ENCODE peak calls at places on chromosomes 13 and 19, in five cellular contexts. One of them, this sample, is unnamed.

GRCh38 chr19:24086974-24087595 is at the start of gene ZNF254:
- DNase-seq in psoas muscle: peak; percentile 90
- DNase-seq in endodermal cell: peak; percentile 97
- DNase-seq in CD8-positive, alpha-beta T cell: peak; percentile 78
- DNase-seq in right cardiac atrium: peak; percentile 96
- DNase-seq in this sample: peak; percentile 90

GRCh38 chr13:94415484-94415883 is 64.0 kb downstream of the DCT start:
- DNase-seq in psoas muscle: no peak
- DNase-seq in endodermal cell: no peak
- DNase-seq in CD8-positive, alpha-beta T cell: no peak
- DNase-seq in right cardiac atrium: no peak
- DNase-seq in this sample: no peak

GRCh38 chr19:53944933-53945332 is 17.8 kb upstream of the CACNG8 start:
- DNase-seq in psoas muscle: no peak
- DNase-seq in endodermal cell: no peak
- DNase-seq in CD8-positive, alpha-beta T cell: no peak
- DNase-seq in right cardiac atrium: no peak
- DNase-seq in this sample: no peak

GRCh38 chr13:77584111-77584510 is 48.6 kb downstream of the SCEL start:
- DNase-seq in psoas muscle: no peak
- DNase-seq in endodermal cell: no peak
- DNase-seq in CD8-positive, alpha-beta T cell: no peak
- DNase-seq in right cardiac atrium: no peak
- DNase-seq in this sample: no peak

GRCh38 chr19:45016388-45017314 is 15.4 kb downstream of the RELB start:
- DNase-seq in psoas muscle: peak; percentile 72
- DNase-seq in endodermal cell: peak; percentile 92
- DNase-seq in CD8-positive, alpha-beta T cell: peak; percentile 71
- DNase-seq in right cardiac atrium: peak; percentile 78
- DNase-seq in this sample: peak; percentile 41

GRCh38 chr19:6774821-6775707 is 2.6 kb downstream of the VAV1 start:
- DNase-seq in psoas muscle: no peak
- DNase-seq in endodermal cell: no peak
- DNase-seq in CD8-positive, alpha-beta T cell: no peak
- DNase-seq in right cardiac atrium: peak; percentile 46
- DNase-seq in this sample: peak; percentile 36

GRCh38 chr13:99442273-99442895 is 58.9 kb upstream of the TM9SF2 start:
- DNase-seq in psoas muscle: no peak
- DNase-seq in endodermal cell: peak; percentile 74
- DNase-seq in CD8-positive, alpha-beta T cell: peak; percentile 59
- DNase-seq in right cardiac atrium: no peak
- DNase-seq in this sample: no peak

GRCh38 chr19:19599190-19599535 is 19.3 kb downstream of the PBX4 start:
- DNase-seq in psoas muscle: no peak
- DNase-seq in endodermal cell: no peak
- DNase-seq in CD8-positive, alpha-beta T cell: no peak
- DNase-seq in right cardiac atrium: no peak
- DNase-seq in this sample: no peak

GRCh38 chr13:77339408-77339807 is 12.5 kb upstream of the MYCBP2 start:
- DNase-seq in psoas muscle: no peak
- DNase-seq in endodermal cell: no peak
- DNase-seq in CD8-positive, alpha-beta T cell: no peak
- DNase-seq in right cardiac atrium: no peak
- DNase-seq in this sample: no peak

GRCh38 chr13:34886476-34886875 is 55.6 kb upstream of the NBEA start:
- DNase-seq in psoas muscle: no peak
- DNase-seq in endodermal cell: no peak
- DNase-seq in CD8-positive, alpha-beta T cell: no peak
- DNase-seq in right cardiac atrium: no peak
- DNase-seq in this sample: no peak
- H3K4me1 ChIP-seq in psoas muscle: no peaks in the 10 kb centered on the region
- H3K4me1 ChIP-seq in endodermal cell: no peaks in the 10 kb centered on the region
- H3K4me1 ChIP-seq in CD8-positive, alpha-beta T cell: no peaks in the 10 kb centered on the region
- H3K4me1 ChIP-seq in right cardiac atrium: peaks cover 2% of the 10 kb centered on the region
- H3K4me1 ChIP-seq in this sample: peaks cover 7% of the 10 kb centered on the region

GRCh38 chr19:14553939-14554243 is 18.0 kb downstream of the NDUFB7 start:
- DNase-seq in psoas muscle: no peak
- DNase-seq in endodermal cell: no peak
- DNase-seq in CD8-positive, alpha-beta T cell: no peak
- DNase-seq in right cardiac atrium: peak; percentile 35
- DNase-seq in this sample: no peak
- H3K4me1 ChIP-seq in psoas muscle: peaks cover 56% of the 10 kb centered on the region
- H3K4me1 ChIP-seq in endodermal cell: no peaks in the 10 kb centered on the region
- H3K4me1 ChIP-seq in CD8-positive, alpha-beta T cell: peaks cover 60% of the 10 kb centered on the region
- H3K4me1 ChIP-seq in right cardiac atrium: peaks cover 5% of the 10 kb centered on the region
- H3K4me1 ChIP-seq in this sample: peaks cover 70% of the 10 kb centered on the region

DNA sequence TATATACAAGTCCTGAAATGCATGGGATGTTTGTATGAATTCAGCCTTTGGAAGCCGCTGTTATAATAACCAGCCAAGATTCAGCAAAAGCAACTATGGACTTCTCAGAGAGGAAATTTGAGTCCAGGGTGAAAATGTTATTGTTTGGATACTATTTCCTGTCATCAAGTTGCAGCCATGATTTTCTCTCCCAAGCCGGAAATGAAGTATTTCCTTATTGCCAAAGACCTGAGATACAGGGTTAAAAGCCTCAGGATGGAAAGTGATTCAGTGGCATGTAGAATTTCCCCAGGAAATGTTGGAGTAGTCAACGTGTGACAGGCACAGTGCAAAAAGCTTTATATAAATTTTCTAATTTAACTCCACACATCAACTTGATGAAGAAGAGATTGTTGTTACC is 133.8 kb downstream of the IRS2 start:
- DNase-seq in psoas muscle: no peak
- DNase-seq in endodermal cell: no peak
- DNase-seq in CD8-positive, alpha-beta T cell: no peak
- DNase-seq in right cardiac atrium: no peak
- DNase-seq in this sample: no peak
- H3K4me1 ChIP-seq in psoas muscle: no peaks in the 10 kb centered on the region
- H3K4me1 ChIP-seq in endodermal cell: peaks cover 8% of the 10 kb centered on the region
- H3K4me1 ChIP-seq in CD8-positive, alpha-beta T cell: no peaks in the 10 kb centered on the region
- H3K4me1 ChIP-seq in right cardiac atrium: no peaks in the 10 kb centered on the region
- H3K4me1 ChIP-seq in this sample: peaks cover 23% of the 10 kb centered on the region

GRCh38 chr19:42216653-42217521 is 590 bp downstream of the DEDD2 start:
- DNase-seq in psoas muscle: peak; percentile 78
- DNase-seq in endodermal cell: peak; percentile 87
- DNase-seq in CD8-positive, alpha-beta T cell: peak; percentile 22
- DNase-seq in right cardiac atrium: peak; percentile 75
- DNase-seq in this sample: peak; percentile 45

GRCh38 chr19:42220751-42221097 is 612 bp downstream of the ZNF526 start:
- DNase-seq in psoas muscle: no peak
- DNase-seq in endodermal cell: no peak
- DNase-seq in CD8-positive, alpha-beta T cell: no peak
- DNase-seq in right cardiac atrium: no peak
- DNase-seq in this sample: no peak

GRCh38 chr19:42219812-42220750 is at the start of gene ZNF526:
- DNase-seq in psoas muscle: peak; percentile 99
- DNase-seq in endodermal cell: peak; percentile 100
- DNase-seq in CD8-positive, alpha-beta T cell: peak; percentile 97
- DNase-seq in right cardiac atrium: peak; percentile 99
- DNase-seq in this sample: peak; percentile 99

GRCh38 chr19:42217522-42218442 is at the start of gene DEDD2:
- DNase-seq in psoas muscle: peak; percentile 99
- DNase-seq in endodermal cell: peak; percentile 100
- DNase-seq in CD8-positive, alpha-beta T cell: peak; percentile 99
- DNase-seq in right cardiac atrium: peak; percentile 98
- DNase-seq in this sample: peak; percentile 98

DNA sequence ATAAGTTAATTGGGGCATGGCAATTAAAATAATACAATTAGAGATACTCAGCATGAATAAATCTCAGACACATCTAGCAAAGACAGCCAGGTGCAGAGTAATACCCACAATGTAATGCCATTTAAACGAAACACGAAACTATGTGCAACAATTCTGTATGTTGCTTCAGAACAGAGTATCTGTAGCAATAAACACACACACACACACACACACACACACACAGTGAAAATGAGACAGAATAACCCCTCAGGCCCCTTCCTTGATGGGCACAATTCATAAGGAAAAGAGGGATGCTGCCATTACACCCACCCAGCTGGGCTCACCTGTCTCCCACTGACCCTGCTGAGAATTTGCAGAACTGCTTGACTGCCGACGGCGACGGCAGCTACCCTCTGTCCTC is 2.7 kb downstream of the DEDD2 start:
- DNase-seq in psoas muscle: no peak
- DNase-seq in endodermal cell: no peak
- DNase-seq in CD8-positive, alpha-beta T cell: no peak
- DNase-seq in right cardiac atrium: no peak
- DNase-seq in this sample: peak; percentile 30
- H3K4me1 ChIP-seq in psoas muscle: peaks cover 29% of the 10 kb centered on the region
- H3K4me1 ChIP-seq in endodermal cell: peaks cover 4% of the 10 kb centered on the region
- H3K4me1 ChIP-seq in CD8-positive, alpha-beta T cell: peaks cover 63% of the 10 kb centered on the region
- H3K4me1 ChIP-seq in right cardiac atrium: peaks cover 9% of the 10 kb centered on the region
- H3K4me1 ChIP-seq in this sample: peaks cover 33% of the 10 kb centered on the region

GRCh38 chr19:1156305-1156801 is 17.7 kb downstream of the SBNO2 start:
- DNase-seq in psoas muscle: peak; percentile 68
- DNase-seq in endodermal cell: no peak
- DNase-seq in CD8-positive, alpha-beta T cell: no peak
- DNase-seq in right cardiac atrium: peak; percentile 71
- DNase-seq in this sample: peak; percentile 13
- H3K4me1 ChIP-seq in psoas muscle: peaks cover 33% of the 10 kb centered on the region
- H3K4me1 ChIP-seq in endodermal cell: no peaks in the 10 kb centered on the region
- H3K4me1 ChIP-seq in CD8-positive, alpha-beta T cell: no peaks in the 10 kb centered on the region
- H3K4me1 ChIP-seq in right cardiac atrium: peaks cover 18% of the 10 kb centered on the region
- H3K4me1 ChIP-seq in this sample: peaks cover 44% of the 10 kb centered on the region